ENCODE peak calls at places on chromosomes 7 and 10, in seven cellular contexts. E, C, K, H, Q, G and D are unnamed samples.

GRCh38 chr10:71099731-71100361 is 112.5 kb upstream of the UNC5B start:
- DNase-seq in H (no peak), G (no peak), E (no peak), C (no peak), Q (no peak), K (no peak), D (no peak)

GRCh38 chr10:665579-666091 is 23.8 kb downstream of the DIP2C start:
- DNase-seq in H (no peak), E (no peak), C (no peak), G (peak), K (no peak), Q (no peak), D (no peak)

GRCh38 chr7:30199271-30199670 is 64.5 kb downstream of the MTURN start:
- DNase-seq in H (no peak), E (no peak), Q (no peak), C (no peak), G (no peak), K (no peak), D (no peak)

GRCh38 chr10:84336406-84336805 is 8.0 kb downstream of the CCSER2 start:
- DNase-seq in Q (no peak), H (no peak), G (no peak), K (no peak), E (no peak), C (no peak), D (no peak)

GRCh38 chr10:125023862-125024495 is 82.1 kb downstream of the ZRANB1 start:
- DNase-seq in H (no peak), K (peak), E (no peak), Q (no peak), G (no peak), C (no peak), D (no peak)

GRCh38 chr7:132837529-132837928 is 244.4 kb downstream of the CHCHD3 start:
- DNase-seq in Q (no peak), G (no peak), K (no peak), H (no peak), E (no peak), C (no peak), D (no peak)

GRCh38 chr7:100680589-100681271 is 7.2 kb downstream of the GNB2 start:
- DNase-seq in G (no peak), Q (no peak), H (no peak), K (peak), E (no peak), C (no peak), D (no peak)

GRCh38 chr10:58775960-58776574 is 263.4 kb downstream of the BICC1 start:
- DNase-seq in Q (no peak), H (no peak), K (no peak), E (no peak), C (no peak), G (peak), D (no peak)

GRCh38 chr10:133378251-133379096 is 588 bp upstream of the PAOX start:
- DNase-seq in H (peak), E (peak), G (peak), C (no peak), K (peak), Q (peak), D (no peak)

GRCh38 chr7:125547505-125547904 is 617.9 kb upstream of the POT1 start:
- DNase-seq in Q (no peak), E (no peak), H (no peak), C (no peak), K (no peak), G (no peak), D (no peak)

GRCh38 chr10:69479737-69480412 is 28.6 kb downstream of the TSPAN15 start:
- DNase-seq in E (no peak), H (no peak), Q (no peak), C (no peak), K (no peak), G (no peak), D (no peak)

GRCh38 chr7:94183289-94183749 is 179.2 kb upstream of the BET1 start:
- DNase-seq in K (no peak), G (peak), H (peak), E (peak), Q (no peak), C (no peak), D (peak)

GRCh38 chr7:117085275-117085674 is 132.0 kb downstream of the ST7 start:
- DNase-seq in Q (no peak), H (no peak), G (no peak), K (no peak), E (no peak), C (no peak), D (no peak)

GRCh38 chr7:155066417-155066950 is 3.6 kb upstream of the HTR5A start:
- DNase-seq in Q (no peak), E (no peak), K (no peak), G (peak), C (no peak), H (no peak), D (no peak)

GRCh38 chr10:28783089-28783488 is 105.8 kb downstream of the BAMBI start:
- DNase-seq in C (no peak), G (no peak), Q (no peak), E (no peak), H (peak), K (no peak), D (no peak)

GRCh38 chr7:133016629-133017028 is 65.3 kb downstream of the CHCHD3 start:
- DNase-seq in G (no peak), C (no peak), K (no peak), Q (no peak), H (no peak), E (no peak), D (no peak)

GRCh38 chr10:25177093-25177753 is 2.4 kb downstream of the GPR158 start:
- DNase-seq in G (no peak), K (no peak), C (no peak), Q (no peak), H (no peak), E (no peak), D (no peak)

GRCh38 chr7:39465055-39465929 is 100.9 kb upstream of the YAE1 start:
- DNase-seq in H (peak), K (peak), G (peak), E (peak), Q (peak), C (peak), D (peak)

GRCh38 chr7:13850185-13850752 is 139.2 kb downstream of the ETV1 start:
- DNase-seq in H (no peak), G (peak), E (no peak), Q (peak), K (peak), C (peak), D (peak)

GRCh38 chr7:101629171-101629570 is at the start of gene MYL10:
- DNase-seq in E (no peak), G (no peak), Q (no peak), K (no peak), C (no peak), H (no peak), D (no peak)

GRCh38 chr7:130490888-130491771 is 755 bp upstream of the MEST start:
- DNase-seq in G (peak), K (peak), H (no peak), C (no peak), E (no peak), Q (no peak), D (no peak)

GRCh38 chr10:120927352-120927751 is 76.2 kb downstream of the WDR11 start:
- DNase-seq in G (no peak), E (no peak), C (no peak), Q (no peak), H (no peak), K (no peak), D (no peak)

GRCh38 chr10:104387130-104387888 is 33.7 kb downstream of the CFAP58 start:
- DNase-seq in H (no peak), G (no peak), C (no peak), Q (no peak), E (no peak), K (no peak), D (no peak)

GRCh38 chr7:125465527-125465926 is 535.9 kb upstream of the POT1 start:
- DNase-seq in E (no peak), C (no peak), H (no peak), G (no peak), K (peak), Q (no peak), D (no peak)

GRCh38 chr10:95391570-95392249 is 100.9 kb upstream of the PDLIM1 start:
- DNase-seq in H (no peak), G (peak), K (no peak), C (no peak), Q (peak), E (peak), D (no peak)

GRCh38 chr7:150326657-150327268 is 3.4 kb upstream of the ACTR3C start:
- DNase-seq in E (no peak), K (no peak), G (no peak), H (no peak), Q (no peak), C (no peak), D (no peak)

GRCh38 chr10:117370205-117370604 is 5.0 kb downstream of the PDZD8 start:
- DNase-seq in C (no peak), Q (no peak), K (no peak), H (no peak), E (no peak), G (peak), D (no peak)

GRCh38 chr7:32868116-32868515 is 23.4 kb downstream of the KBTBD2 start:
- DNase-seq in G (no peak), K (no peak), Q (no peak), H (no peak), C (no peak), E (no peak), D (no peak)

GRCh38 chr7:132755538-132756481 is 179.5 kb upstream of the PLXNA4 start:
- DNase-seq in H (no peak), Q (no peak), K (peak), E (no peak), G (no peak), C (no peak), D (no peak)

GRCh38 chr7:106125417-106125816 is 13.3 kb upstream of the SYPL1 start:
- DNase-seq in H (no peak), G (peak), K (no peak), E (no peak), Q (no peak), C (no peak), D (no peak)

GRCh38 chr7:135716677-135717238 is 11.2 kb downstream of the SLC13A4 start:
- DNase-seq in E (no peak), Q (no peak), C (no peak), G (peak), H (no peak), K (peak), D (no peak)

DNA sequence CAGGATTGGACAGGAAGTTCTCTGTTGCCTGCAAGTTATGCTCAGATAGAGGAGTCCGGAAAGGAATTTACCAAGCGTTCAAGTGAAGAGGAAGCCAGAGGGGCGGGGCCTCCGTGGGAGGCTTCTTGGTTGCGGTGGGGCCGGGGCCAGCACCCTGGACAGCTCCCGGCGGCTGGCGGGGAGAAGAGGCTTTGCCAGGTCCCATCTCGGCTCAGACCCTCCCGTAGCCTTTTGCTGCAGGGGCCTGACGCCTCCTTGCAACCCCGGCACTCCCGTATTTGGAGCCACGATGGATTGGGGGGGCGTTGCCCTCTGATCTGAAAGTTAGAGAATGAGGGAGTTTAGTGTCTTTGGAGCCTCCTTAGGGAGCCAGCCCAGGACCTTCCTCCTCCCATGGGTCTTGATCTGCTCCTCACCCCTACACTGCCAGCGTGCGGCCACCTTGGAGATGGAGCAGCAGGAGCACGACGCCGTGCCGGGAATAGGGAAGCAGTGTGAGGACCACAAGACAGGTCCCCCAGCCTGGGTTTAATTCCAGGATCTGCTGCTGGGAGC is 3.1 kb upstream of the SLC18A3 start:
- DNase-seq in E (peak), H (peak), K (no peak), Q (peak), C (no peak), G (peak), D (no peak)
- TF ChIP-seq RAD21 in E (no peak), H (no peak), K (no peak), Q (no peak), C (no peak), G (no peak), D (no peak)

GRCh38 chr10:8331896-8332729 is 277.6 kb downstream of the GATA3 start:
- DNase-seq in Q (no peak), H (no peak), E (peak), K (peak), C (no peak), G (peak), D (no peak)
- H3K27ac ChIP-seq in Q (no peak), H (no peak), E (peak), K (peak), C (no peak), G (no peak), D (no peak)

DNA sequence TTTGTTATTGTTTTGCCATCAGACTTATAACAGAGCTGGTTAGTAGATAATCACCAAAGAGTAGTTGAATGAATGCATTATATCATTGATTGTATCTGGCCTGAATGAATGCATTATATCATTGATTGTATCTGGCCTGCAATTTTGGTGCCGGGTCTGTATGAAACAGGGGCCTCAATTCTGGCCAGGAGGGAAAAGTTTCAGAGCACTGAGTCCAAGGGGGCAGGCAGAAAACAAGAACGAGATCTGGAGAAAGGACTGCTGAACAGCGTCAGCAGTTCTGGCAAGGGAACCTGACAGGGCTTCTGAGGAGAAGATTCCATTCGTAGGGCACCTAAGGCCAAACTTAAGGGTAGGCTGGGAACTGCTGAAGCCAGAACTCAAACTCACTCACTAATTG is 128.0 kb downstream of the SEMA3C start:
- DNase-seq in G (no peak), E (no peak), Q (no peak), K (peak), H (no peak), C (no peak), D (no peak)
- H3K4me3 ChIP-seq in G (no peak), E (no peak), Q (no peak), K (no peak), H (no peak), C (no peak), D (no peak)

DNA sequence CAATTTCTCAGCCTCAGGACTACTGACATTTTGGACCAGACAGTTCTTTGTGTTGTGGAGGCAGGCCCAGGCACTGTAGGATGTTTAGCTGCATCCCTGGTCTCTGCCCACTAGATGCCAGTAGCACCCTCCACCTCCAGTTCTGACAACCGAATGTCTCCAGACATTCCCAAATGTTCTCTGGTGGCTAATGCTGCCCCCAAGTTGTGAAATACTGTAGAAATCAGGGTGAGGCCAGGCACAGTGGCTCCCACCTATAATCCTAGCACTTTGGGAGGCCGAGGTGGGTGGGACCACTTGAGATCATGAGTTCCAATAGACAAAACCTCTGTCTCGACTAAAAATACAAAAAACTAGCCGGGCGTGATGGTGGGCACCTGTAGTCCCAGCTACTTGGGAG is 18.2 kb downstream of the HNRNPF start:
- DNase-seq in C (no peak), G (peak), E (no peak), K (peak), H (peak), Q (no peak), D (no peak)
- TF ChIP-seq RAD21 in C (peak), G (peak), E (peak), K (peak), H (peak), Q (peak), D (peak)

DNA sequence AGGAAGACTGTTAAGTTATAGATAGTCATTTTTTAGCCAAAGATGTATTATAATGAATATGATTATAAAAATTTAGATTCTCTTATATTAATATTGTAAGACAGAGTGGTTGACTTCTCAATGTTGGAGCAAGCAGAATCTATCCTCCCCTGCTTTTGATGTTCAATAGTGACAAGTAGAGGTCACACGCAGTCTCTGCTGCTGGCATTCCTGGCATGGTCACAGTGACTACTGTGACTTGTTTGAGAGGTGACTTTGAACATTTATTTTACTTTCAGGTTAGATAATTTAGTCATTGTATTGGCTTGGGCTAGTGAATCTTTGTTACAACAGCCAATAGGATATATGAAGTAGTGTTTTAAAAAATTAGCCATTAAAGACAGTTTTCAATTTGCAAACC is 13.7 kb upstream of the CD36 start:
- DNase-seq in C (no peak), Q (no peak), K (no peak), E (no peak), G (no peak), H (peak), D (no peak)
- H3K27ac ChIP-seq in C (no peak), Q (no peak), K (no peak), E (no peak), G (no peak), H (no peak), D (no peak)

DNA sequence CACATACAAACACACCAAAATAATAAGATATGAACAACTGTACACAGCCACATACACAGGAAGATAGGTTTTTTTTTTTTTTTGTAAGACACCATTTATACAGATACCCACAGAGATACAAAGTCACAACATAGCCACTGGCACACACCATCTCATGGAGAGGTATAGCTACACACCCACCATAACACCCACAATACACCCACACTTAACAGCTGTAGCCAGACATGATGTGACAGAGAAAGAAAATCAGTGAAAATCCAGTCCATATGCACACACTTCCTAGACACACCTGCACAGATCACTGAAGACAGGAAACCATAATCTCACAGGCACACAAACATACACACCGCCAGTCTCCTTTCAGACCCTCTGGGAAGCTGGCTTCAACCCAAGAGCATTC is 62.4 kb upstream of the PAX2 start:
- DNase-seq in K (no peak), H (no peak), G (no peak), Q (no peak), E (no peak), C (no peak), D (no peak)
- H3K4me3 ChIP-seq in K (peak), H (no peak), G (no peak), Q (no peak), E (no peak), C (no peak), D (no peak)

GRCh38 chr7:152675761-152676636 is at the start of gene XRCC2:
- DNase-seq in H (peak), C (peak), E (peak), G (peak), K (peak), Q (peak), D (peak)

GRCh38 chr7:152673902-152674301 is 2.0 kb downstream of the XRCC2 start:
- DNase-seq in G (no peak), H (no peak), C (no peak), E (no peak), K (no peak), Q (no peak), D (no peak)

GRCh38 chr7:152672626-152673025 is 3.3 kb downstream of the XRCC2 start:
- DNase-seq in Q (no peak), E (no peak), K (no peak), G (no peak), H (no peak), C (no peak), D (no peak)

GRCh38 chr7:152678133-152678645 is 2.2 kb upstream of the XRCC2 start:
- DNase-seq in E (no peak), Q (no peak), H (no peak), C (no peak), K (no peak), G (no peak), D (no peak)

GRCh38 chr7:152674860-152675760 is 831 bp downstream of the XRCC2 start:
- DNase-seq in H (peak), E (peak), Q (peak), G (peak), K (peak), C (no peak), D (no peak)
- TF ChIP-seq RAD21 in H (no peak), E (no peak), Q (no peak), G (no peak), K (peak), C (no peak), D (no peak)